ENCODE peak calls at places on chromosomes 12 and 14, in seven cellular contexts. F is tibial nerve, V is stomach, C is IMR-90, K is esophagus squamous epithelium, L is A549, W is ovary. Y is an unnamed sample.

GRCh38 chr12:85794551-85794950 is 41.7 kb downstream of the RASSF9 start:
- DNase-seq in F (no peak), L (no peak), V (no peak), K (no peak), C (peak; percentile 4), W (no peak), Y (no peak)

GRCh38 chr14:33880330-33880729 is 70.5 kb downstream of the EGLN3 start:
- DNase-seq in C (no peak), K (no peak), L (no peak), W (no peak), F (no peak), V (no peak), Y (no peak)

GRCh38 chr12:90999518-90999917 is 5.3 kb downstream of the EPYC start:
- DNase-seq in F (no peak), V (no peak), L (no peak), C (peak; percentile 34), K (no peak), W (no peak), Y (no peak)

GRCh38 chr14:104293231-104293841 is 154.9 kb downstream of the KIF26A start:
- DNase-seq in L (no peak), V (no peak), K (no peak), F (no peak), W (peak; percentile 15), C (no peak), Y (no peak)

GRCh38 chr12:69570000-69570516 is 15.2 kb upstream of the CCT2 start:
- DNase-seq in W (no peak), V (no peak), L (peak; percentile 59), F (no peak), K (no peak), C (no peak), Y (no peak)

GRCh38 chr12:18895946-18896345 is 158.0 kb downstream of the CAPZA3 start:
- DNase-seq in W (no peak), V (no peak), L (no peak), K (no peak), C (no peak), F (no peak), Y (no peak)

GRCh38 chr14:50599700-50600444 is 39.9 kb downstream of the ATL1 start:
- DNase-seq in W (no peak), C (peak; percentile 60), L (peak; percentile 14), F (no peak), V (no peak), K (no peak), Y (no peak)

GRCh38 chr12:29309320-29309902 is 71.6 kb downstream of the ERGIC2 start:
- DNase-seq in K (no peak), F (no peak), V (no peak), L (no peak), W (no peak), C (peak; percentile 47), Y (no peak)

GRCh38 chr12:123243851-123244250 is 10.6 kb downstream of the MTRFR start:
- DNase-seq in C (no peak), K (no peak), F (no peak), W (no peak), V (no peak), L (no peak), Y (no peak)

GRCh38 chr12:86233126-86233525 is 23.1 kb downstream of the MGAT4C start:
- DNase-seq in W (no peak), L (no peak), K (no peak), V (no peak), F (no peak), C (no peak), Y (no peak)

GRCh38 chr12:32874083-32874482 is 22.5 kb downstream of the PKP2 start:
- DNase-seq in F (no peak), W (no peak), L (no peak), C (no peak), V (no peak), K (no peak), Y (no peak)

GRCh38 chr12:96398422-96399080 is 1.7 kb downstream of the CDK17 start:
- DNase-seq in C (peak; percentile 39), W (no peak), F (no peak), L (no peak), V (no peak), K (no peak), Y (no peak)

GRCh38 chr14:49424436-49425331 is 161.5 kb downstream of the RPS29 start:
- DNase-seq in F (no peak), L (no peak), C (no peak), K (no peak), W (no peak), V (no peak), Y (no peak)

GRCh38 chr12:64181504-64182291 is 40.4 kb downstream of the KICS2 start:
- DNase-seq in C (peak; percentile 99), L (peak; percentile 69), K (no peak), F (peak; percentile 66), V (peak; percentile 44), W (peak; percentile 71), Y (peak; percentile 45)

GRCh38 chr12:10968765-10969456 is 17.8 kb downstream of the TAS2R50 start:
- DNase-seq in F (peak; percentile 75), K (no peak), L (no peak), W (peak; percentile 54), C (peak; percentile 69), V (peak; percentile 66), Y (peak; percentile 39)
- H3K4me3 ChIP-seq in F (no peak overlapping the region), K (no peak overlapping the region), L (no peak overlapping the region), W (no peak overlapping the region), C (no peak overlapping the region), V (no peak overlapping the region), Y (no peak overlapping the region)

DNA sequence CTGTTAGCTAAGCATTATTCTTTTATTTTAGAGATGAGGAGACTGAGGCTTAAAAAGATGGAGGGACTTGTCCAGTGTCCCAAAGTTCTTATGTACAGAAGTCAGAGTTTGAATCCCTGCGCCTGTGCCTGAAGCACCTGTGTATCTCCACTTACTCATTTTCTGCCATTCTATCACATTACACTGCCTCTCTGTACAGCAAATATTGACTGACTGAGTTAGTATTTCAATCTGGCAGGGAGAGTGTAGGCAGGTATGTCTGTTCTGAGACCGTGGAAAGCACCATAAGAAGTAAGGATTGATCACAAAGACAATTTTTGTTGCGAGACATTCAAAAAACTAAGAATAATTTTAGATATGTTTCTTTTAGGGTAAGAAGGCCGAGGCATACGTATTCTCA is 162.7 kb downstream of the KITLG start:
- DNase-seq in W (no peak), F (no peak), V (no peak), L (no peak), K (no peak), C (no peak), Y (no peak)
- H3K27ac ChIP-seq in W (no peak overlapping the region), F (no peak overlapping the region), V (no peak overlapping the region), L (no peak overlapping the region), K (no peak overlapping the region), C (no peak overlapping the region), Y (no peak overlapping the region)

DNA sequence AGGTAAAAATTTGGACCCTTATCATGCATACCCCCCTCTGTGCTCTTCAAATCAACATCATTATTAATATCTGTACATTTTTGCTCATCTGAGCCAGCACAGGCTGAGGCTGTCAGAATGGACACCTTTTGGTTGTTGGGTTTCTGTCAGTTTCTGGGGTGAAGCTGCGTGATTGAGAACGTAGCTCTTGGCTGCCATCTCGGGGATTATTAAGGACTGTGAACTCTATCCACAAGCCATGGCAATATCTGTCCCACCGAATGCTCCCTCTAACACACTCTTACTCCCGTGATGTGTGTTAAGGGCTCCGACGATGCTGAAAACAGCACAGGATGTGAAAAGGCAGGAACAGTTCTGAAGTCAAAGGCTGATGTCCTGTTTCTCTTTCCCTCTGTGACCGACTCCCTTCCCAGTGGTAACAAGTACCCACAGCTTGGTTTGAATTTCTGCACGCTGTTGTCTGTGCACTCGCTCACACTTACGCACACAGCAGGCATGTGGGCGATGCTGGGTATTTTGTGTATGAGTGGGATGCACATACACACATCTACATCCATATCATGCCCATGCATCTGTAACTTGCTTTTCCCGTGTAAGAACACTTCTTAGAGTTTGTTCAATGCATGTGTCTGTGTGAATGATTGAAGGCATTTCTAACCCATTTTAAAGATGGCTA is 405.6 kb downstream of the TMEM121 start:
- DNase-seq in C (no peak), K (no peak), L (peak; percentile 36), F (no peak), V (peak; percentile 9), W (peak; percentile 3), Y (no peak)
- TF ChIP-seq POLR2A in C (no peak), K (no peak), L (no peak), F (no peak), V (no peak), W (no peak), Y (no peak)

GRCh38 chr12:110619534-110619953 is 5.6 kb downstream of the TCTN1 start:
- DNase-seq in K (no peak), L (no peak), C (peak; percentile 29), W (no peak), F (no peak), V (no peak), Y (no peak)
- H3K4me3 ChIP-seq in K (no peak overlapping the region), L (no peak overlapping the region), C (no peak overlapping the region), W (no peak overlapping the region), F (no peak overlapping the region), V (no peak overlapping the region), Y (no peak overlapping the region)

DNA sequence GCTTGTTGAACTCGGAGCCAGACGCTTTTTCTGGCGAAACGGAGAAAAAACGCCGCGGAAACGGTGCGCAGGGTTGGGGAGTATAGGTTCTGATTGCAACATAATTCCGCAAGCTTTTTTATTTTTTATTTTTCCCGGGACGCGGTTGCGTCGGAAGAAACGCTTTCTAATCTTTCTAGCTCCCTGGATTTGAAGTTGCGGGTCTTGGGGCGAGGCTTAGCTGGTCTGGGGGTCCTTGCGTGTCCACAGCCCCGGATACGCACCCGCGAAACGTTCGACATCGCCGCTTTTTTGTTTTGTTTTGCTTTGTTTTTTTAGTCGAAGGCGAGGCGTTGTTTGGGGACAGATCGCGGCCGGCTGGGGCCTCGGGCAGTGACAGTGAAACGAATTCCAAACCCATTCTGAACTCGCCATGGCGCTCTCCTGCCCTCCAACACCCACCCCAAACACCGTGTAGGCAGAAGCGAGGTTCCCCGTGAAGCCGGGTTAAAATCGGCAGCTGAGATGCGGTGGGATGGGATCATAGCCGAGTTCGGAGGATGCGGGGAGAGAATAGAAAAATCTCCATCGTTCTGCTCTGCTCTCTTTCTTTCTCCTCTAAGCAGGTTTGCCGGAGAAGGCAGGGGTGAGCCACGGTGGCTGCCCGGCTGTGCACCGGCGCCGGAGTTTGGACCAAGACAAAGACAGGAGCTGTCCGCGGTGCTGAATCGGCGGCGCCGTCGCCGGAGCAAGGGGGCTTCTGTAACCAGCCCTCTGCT is 8.1 kb upstream of the LHX5 start:
- DNase-seq in C (peak; percentile 20), L (no peak), V (no peak), F (peak; percentile 28), W (peak; percentile 24), K (no peak), Y (no peak)
- H3K27ac ChIP-seq in C (no peak overlapping the region), L (no peak overlapping the region), V (no peak overlapping the region), F (no peak overlapping the region), W (no peak overlapping the region), K (no peak overlapping the region), Y (no peak overlapping the region)